ENCODE peak calls at places on chromosome 22, in eight cellular contexts. J, U, W, K, Z, Q, A and X are unnamed samples.

GRCh38 chr22:36256474-36256873 is 3.5 kb downstream of the APOL1 start:
- DNase-seq in J (no peak), U (no peak), W (no peak), K (no peak), Z (peak), Q (no peak), A (no peak), X (no peak)

GRCh38 chr22:43330178-43331063 is 12.8 kb downstream of the SCUBE1 start:
- DNase-seq in J (no peak), U (no peak), W (no peak), K (no peak), Z (no peak), Q (no peak), A (no peak), X (peak)

GRCh38 chr22:41442240-41442792 is 4.3 kb downstream of the TOB2 start:
- DNase-seq in J (no peak), U (no peak), W (no peak), K (no peak), Z (no peak), Q (no peak), A (no peak), X (no peak)

GRCh38 chr22:28329582-28330073 is 350.0 kb downstream of the TTC28 start:
- DNase-seq in J (no peak), U (no peak), W (no peak), K (no peak), Z (peak), Q (no peak), A (no peak), X (no peak)

GRCh38 chr22:42437488-42438292 is 5.5 kb upstream of the NFAM1 start:
- DNase-seq in J (peak), U (peak), W (peak), K (no peak), Z (peak), Q (peak), A (peak), X (peak)

GRCh38 chr22:45254789-45255261 is 14.1 kb upstream of the KIAA0930 start:
- DNase-seq in J (no peak), U (no peak), W (no peak), K (no peak), Z (no peak), Q (no peak), A (no peak), X (no peak)

GRCh38 chr22:23389271-23390071 is 190.6 kb downstream of the IGLL1 start:
- DNase-seq in J (no peak), U (no peak), W (no peak), K (no peak), Z (no peak), Q (no peak), A (no peak), X (no peak)

GRCh38 chr22:30883586-30884145 is 84.9 kb downstream of the MORC2 start:
- DNase-seq in J (no peak), U (no peak), W (no peak), K (no peak), Z (no peak), Q (no peak), A (peak), X (no peak)

GRCh38 chr22:43272869-43273318 is 70.3 kb downstream of the SCUBE1 start:
- DNase-seq in J (no peak), U (peak), W (no peak), K (no peak), Z (no peak), Q (no peak), A (peak), X (no peak)

GRCh38 chr22:43154887-43155536 is 3.7 kb downstream of the TSPO start:
- DNase-seq in J (peak), U (no peak), W (no peak), K (no peak), Z (no peak), Q (no peak), A (no peak), X (peak)

GRCh38 chr22:17914474-17914873 is 109.9 kb downstream of the MICAL3 start:
- DNase-seq in J (no peak), U (no peak), W (no peak), K (no peak), Z (no peak), Q (no peak), A (no peak), X (no peak)

GRCh38 chr22:19360300-19360792 is 68.8 kb upstream of the CLTCL1 start:
- DNase-seq in J (no peak), U (no peak), W (no peak), K (no peak), Z (no peak), Q (no peak), A (no peak), X (no peak)

DNA sequence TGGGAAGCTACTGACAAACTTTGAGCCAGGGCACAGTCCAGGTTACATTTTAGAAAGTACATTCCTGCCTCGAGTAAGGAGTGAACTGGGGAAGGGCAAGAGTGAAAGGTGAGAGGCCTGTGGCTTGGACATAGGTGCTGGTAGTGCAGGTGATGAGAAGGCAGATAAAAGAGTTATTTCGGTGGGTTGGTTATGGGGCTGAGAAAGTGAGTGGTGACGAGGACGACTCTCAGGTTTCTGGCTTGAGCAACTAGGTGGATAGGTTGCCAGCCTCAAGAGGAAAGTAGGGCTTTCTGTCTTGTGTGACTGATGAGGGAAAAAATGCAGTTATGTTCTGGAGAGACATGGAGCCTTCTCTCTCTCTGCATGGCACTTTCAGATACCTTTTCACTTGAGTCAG is 3.7 kb downstream of the POLR2F start:
- DNase-seq in J (no peak), U (no peak), W (no peak), K (no peak), Z (no peak), Q (no peak), A (no peak), X (no peak)
- H3K27ac ChIP-seq in J (no peak), U (peak), W (no peak), K (no peak), Z (no peak), Q (no peak), A (no peak), X (no peak)

GRCh38 chr22:38742176-38742942 is 13.4 kb downstream of the SUN2 start:
- DNase-seq in J (no peak), U (no peak), W (no peak), K (no peak), Z (no peak), Q (no peak), A (no peak), X (no peak)

GRCh38 chr22:38741166-38741565 is 14.6 kb downstream of the SUN2 start:
- DNase-seq in J (no peak), U (no peak), W (no peak), K (no peak), Z (no peak), Q (no peak), A (peak), X (no peak)

GRCh38 chr22:38740754-38741153 is 15.0 kb downstream of the SUN2 start:
- DNase-seq in J (no peak), U (no peak), W (no peak), K (no peak), Z (no peak), Q (no peak), A (no peak), X (no peak)

GRCh38 chr22:38740116-38740723 is 15.6 kb downstream of the SUN2 start:
- DNase-seq in J (no peak), U (no peak), W (no peak), K (no peak), Z (no peak), Q (no peak), A (peak), X (no peak)

GRCh38 chr22:38741576-38741975 is 14.2 kb downstream of the SUN2 start:
- DNase-seq in J (no peak), U (no peak), W (no peak), K (no peak), Z (no peak), Q (no peak), A (peak), X (no peak)
- H3K27ac ChIP-seq in J (no peak), U (no peak), W (peak), K (no peak), Z (no peak), Q (no peak), A (no peak), X (no peak)

GRCh38 chr22:38180841-38181452 is 683 bp downstream of the PLA2G6 start:
- DNase-seq in J (peak), U (no peak), W (no peak), K (peak), Z (no peak), Q (peak), A (peak), X (peak)

GRCh38 chr22:38175206-38176118 is 6.2 kb downstream of the PLA2G6 start:
- DNase-seq in J (no peak), U (no peak), W (no peak), K (no peak), Z (no peak), Q (no peak), A (no peak), X (no peak)

GRCh38 chr22:38177044-38177443 is 4.6 kb downstream of the PLA2G6 start:
- DNase-seq in J (no peak), U (no peak), W (no peak), K (no peak), Z (no peak), Q (no peak), A (no peak), X (no peak)

GRCh38 chr22:38176170-38176741 is 5.4 kb downstream of the PLA2G6 start:
- DNase-seq in J (peak), U (no peak), W (no peak), K (no peak), Z (peak), Q (peak), A (peak), X (peak)

DNA sequence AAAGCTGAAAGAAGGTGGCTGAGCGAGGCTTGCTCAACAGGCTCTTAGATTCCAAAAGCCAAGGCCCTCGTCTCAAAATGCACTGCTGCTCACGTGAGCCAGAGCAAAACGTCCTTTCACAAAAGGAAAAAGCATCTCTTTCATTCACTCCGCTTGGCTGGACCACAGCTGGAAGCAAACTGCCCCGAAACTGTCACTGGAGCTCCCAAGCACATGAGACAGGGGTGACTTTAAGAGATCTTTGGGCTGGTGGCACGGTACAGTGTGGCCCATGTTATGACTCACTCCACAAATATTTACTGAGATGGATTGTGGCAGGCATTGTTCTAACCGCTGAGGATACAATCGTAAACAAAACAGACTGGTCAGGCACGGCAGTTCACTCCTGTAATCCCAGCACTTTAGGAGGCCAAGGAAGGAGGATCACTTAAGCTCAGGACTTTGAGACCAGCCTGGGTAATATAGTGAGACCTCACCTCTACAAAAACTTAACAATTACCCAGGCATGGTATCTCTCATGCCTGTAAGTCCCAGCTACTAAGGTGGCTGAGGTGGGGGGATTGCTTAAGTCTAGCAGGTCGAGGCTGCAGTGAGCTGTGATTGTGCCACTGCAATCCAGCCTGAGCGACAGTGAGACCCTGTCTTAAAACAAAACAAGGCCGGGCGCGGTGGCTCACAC is 3.6 kb downstream of the PLA2G6 start:
- DNase-seq in J (peak), U (no peak), W (no peak), K (no peak), Z (peak), Q (no peak), A (peak), X (no peak)
- H3K27ac ChIP-seq in J (peak), U (peak), W (no peak), K (peak), Z (peak), Q (peak), A (peak), X (peak)

GRCh38 chr22:20983081-20983745 is 1.1 kb downstream of the LZTR1 start:
- DNase-seq in J (no peak), U (no peak), W (no peak), K (no peak), Z (peak), Q (no peak), A (no peak), X (no peak)
- H3K27ac ChIP-seq in J (no peak), U (no peak), W (no peak), K (no peak), Z (peak), Q (no peak), A (no peak), X (peak)